ENCODE peak calls at places on chromosomes 5 and 9, in seven cellular contexts. L is CD4-positive, CD25-positive, alpha-beta regulatory T cell; E is CD4-positive, alpha-beta T cell; D is right cardiac atrium; I is left lung; V is body of pancreas; Y is heart left ventricle. U is an unnamed sample. For H3K27me3, the result is how much of the 10 kb centered on the place peaks cover.

GRCh38 chr9:133098104-133098754 is 22.8 kb downstream of the RALGDS start:
- ATAC-seq in E (no peak), Y (no peak), I (no peak), L (no peak), D (no peak), V (no peak), U (no peak)

GRCh38 chr5:81852277-81853004 is 101.5 kb upstream of the SSBP2 start:
- ATAC-seq in I (peak), E (peak), V (no peak), D (peak), L (no peak), Y (no peak), U (no peak)

GRCh38 chr5:109876941-109877669 is 187.4 kb downstream of the MAN2A1 start:
- ATAC-seq in E (no peak), I (no peak), L (no peak), V (no peak), D (no peak), Y (no peak), U (no peak)

GRCh38 chr9:69829484-69829883 is 8.9 kb downstream of the CFAP95 start:
- ATAC-seq in L (peak), I (no peak), E (peak), Y (no peak), D (no peak), V (no peak), U (no peak)

GRCh38 chr5:168995024-168995423 is 305.9 kb downstream of the SLIT3 start:
- ATAC-seq in D (no peak), E (no peak), I (no peak), Y (no peak), V (no peak), L (no peak), U (no peak)

GRCh38 chr9:372143-372542 is 157.5 kb downstream of the DOCK8 start:
- ATAC-seq in L (no peak), I (no peak), D (no peak), Y (no peak), E (no peak), V (no peak), U (no peak)

GRCh38 chr9:135974220-135974573 is 13.0 kb upstream of the UBAC1 start:
- ATAC-seq in I (no peak), V (no peak), E (no peak), D (no peak), Y (no peak), L (no peak), U (no peak)

GRCh38 chr9:22257026-22257425 is 189.6 kb upstream of the DMRTA1 start:
- ATAC-seq in E (no peak), I (no peak), Y (no peak), D (no peak), L (no peak), V (no peak), U (no peak)

GRCh38 chr9:135504262-135505229 is 4.1 kb downstream of the MRPS2 start:
- ATAC-seq in D (no peak), I (no peak), V (no peak), E (no peak), L (no peak), Y (no peak), U (no peak)

GRCh38 chr5:82597437-82597836 is 319.3 kb upstream of the RPS23 start:
- ATAC-seq in E (no peak), Y (no peak), I (no peak), L (no peak), D (no peak), V (no peak), U (no peak)

GRCh38 chr9:89961616-89962341 is 357.0 kb downstream of the GADD45G start:
- ATAC-seq in L (no peak), E (no peak), Y (no peak), V (no peak), I (peak), D (no peak), U (no peak)

GRCh38 chr9:100756217-100756616 is 178.3 kb downstream of the CAVIN4 start:
- ATAC-seq in D (no peak), L (no peak), I (no peak), Y (no peak), E (no peak), V (no peak), U (no peak)

GRCh38 chr5:56498759-56499395 is 265.7 kb upstream of the ANKRD55 start:
- ATAC-seq in Y (no peak), D (peak), L (no peak), V (no peak), I (no peak), E (no peak), U (no peak)

GRCh38 chr5:168779333-168779732 is 200.2 kb upstream of the PANK3 start:
- ATAC-seq in I (no peak), Y (no peak), D (peak), E (no peak), V (no peak), L (no peak), U (no peak)

GRCh38 chr9:2872307-2872940 is 28.5 kb upstream of the PUM3 start:
- ATAC-seq in E (peak), D (no peak), I (peak), L (no peak), Y (no peak), V (no peak), U (no peak)

GRCh38 chr5:160287378-160288051 is 24.8 kb downstream of the CCNJL start:
- ATAC-seq in L (no peak), E (no peak), V (peak), D (peak), I (peak), Y (peak), U (peak)

GRCh38 chr9:130588416-130588815 is 9.0 kb downstream of the FUBP3 start:
- ATAC-seq in E (no peak), D (no peak), I (no peak), L (no peak), Y (no peak), V (no peak), U (no peak)

GRCh38 chr5:65955746-65956145 is 29.4 kb downstream of the ERBIN start:
- ATAC-seq in E (no peak), V (no peak), D (no peak), Y (no peak), L (no peak), I (no peak), U (no peak)

GRCh38 chr9:113957778-113958430 is 81.8 kb downstream of the ZNF618 start:
- ATAC-seq in V (peak), L (no peak), I (peak), D (no peak), E (no peak), Y (no peak), U (peak)

GRCh38 chr9:87749335-87750035 is 23.6 kb downstream of the CTSL start:
- ATAC-seq in Y (no peak), D (peak), E (no peak), L (no peak), I (no peak), V (no peak), U (no peak)

GRCh38 chr5:7850241-7850532 is 746 bp downstream of the CFAP90 start:
- ATAC-seq in Y (no peak), L (peak), V (no peak), D (no peak), E (no peak), I (peak), U (peak)

GRCh38 chr9:132728071-132728470 is 57.8 kb downstream of the GTF3C4 start:
- ATAC-seq in Y (no peak), D (no peak), V (no peak), L (no peak), E (no peak), I (no peak), U (no peak)

GRCh38 chr5:151632941-151633340 is 41.8 kb upstream of the FAT2 start:
- ATAC-seq in L (no peak), Y (no peak), D (peak), I (no peak), V (no peak), E (no peak), U (no peak)

GRCh38 chr5:158841481-158841880 is 258.2 kb downstream of the EBF1 start:
- ATAC-seq in V (no peak), D (no peak), L (no peak), E (no peak), I (no peak), Y (no peak), U (no peak)

GRCh38 chr5:127567026-127567768 is 49.8 kb downstream of the PRRC1 start:
- ATAC-seq in D (no peak), I (no peak), E (no peak), Y (no peak), L (no peak), V (no peak), U (no peak)

GRCh38 chr5:89353837-89354551 is 471.0 kb upstream of the MEF2C start:
- ATAC-seq in I (no peak), V (no peak), Y (no peak), L (no peak), E (no peak), D (no peak), U (no peak)

GRCh38 chr5:181173420-181174342 is 26.3 kb downstream of the OR2V2 start:
- ATAC-seq in L (peak), D (no peak), I (peak), V (peak), E (peak), Y (no peak), U (no peak)

GRCh38 chr9:17789316-17789715 is 210.4 kb downstream of the SH3GL2 start:
- ATAC-seq in D (no peak), L (no peak), I (no peak), E (no peak), Y (no peak), V (no peak), U (no peak)

GRCh38 chr9:96149142-96149541 is 152.8 kb downstream of the HSD17B3 start:
- ATAC-seq in D (no peak), E (no peak), I (no peak), V (no peak), L (no peak), Y (no peak), U (peak)

GRCh38 chr5:132776077-132776931 is 735 bp downstream of the SEPTIN8 start:
- ATAC-seq in L (no peak), Y (peak), D (peak), V (peak), E (no peak), I (peak), U (peak)

GRCh38 chr5:132774896-132775295 is 2.1 kb downstream of the SEPTIN8 start:
- ATAC-seq in D (peak), Y (no peak), I (no peak), L (no peak), E (no peak), V (no peak), U (no peak)

GRCh38 chr5:132774406-132774805 is 2.6 kb downstream of the SEPTIN8 start:
- ATAC-seq in D (no peak), L (no peak), V (no peak), I (no peak), E (no peak), Y (no peak), U (no peak)

GRCh38 chr5:132776932-132777208 is 169 bp downstream of the SEPTIN8 start:
- ATAC-seq in V (no peak), L (peak), D (no peak), E (no peak), Y (no peak), I (no peak), U (no peak)

DNA sequence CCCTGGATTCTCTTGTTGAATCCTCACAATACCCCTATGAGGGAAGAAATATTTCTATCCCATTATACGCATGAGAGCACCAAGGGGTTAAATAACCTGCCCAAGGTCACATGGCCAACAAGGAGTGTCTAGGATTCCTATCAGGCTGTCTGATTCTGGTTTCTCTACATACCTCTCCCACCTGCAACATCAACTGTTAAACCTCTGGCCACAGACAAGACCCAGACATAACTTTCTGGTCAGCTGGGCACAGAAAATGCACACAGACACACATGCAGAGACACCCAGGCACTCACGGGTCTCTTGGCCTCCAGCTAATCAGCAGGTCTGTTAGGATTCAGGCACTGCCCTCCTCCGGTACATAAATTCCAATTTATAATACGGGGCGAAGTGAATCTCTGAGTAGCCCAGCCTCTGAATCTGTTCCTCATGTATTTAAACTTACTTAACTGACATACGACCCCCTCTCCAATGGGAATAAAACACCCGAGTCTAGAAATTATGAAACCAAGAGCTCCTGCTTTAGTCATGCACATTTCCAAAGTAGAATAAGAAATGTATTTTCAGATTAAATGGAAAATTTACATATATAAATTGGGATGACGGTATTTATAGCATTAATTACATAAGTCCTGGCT is 1.5 kb downstream of the SEPTIN8 start:
- ATAC-seq in Y (no peak), E (no peak), L (no peak), D (no peak), V (peak), I (peak), U (no peak)
- H3K27me3 ChIP-seq in Y (under half), E (under half), L (under half), D (under half), V (under half), I (half or more), U (under half)

DNA sequence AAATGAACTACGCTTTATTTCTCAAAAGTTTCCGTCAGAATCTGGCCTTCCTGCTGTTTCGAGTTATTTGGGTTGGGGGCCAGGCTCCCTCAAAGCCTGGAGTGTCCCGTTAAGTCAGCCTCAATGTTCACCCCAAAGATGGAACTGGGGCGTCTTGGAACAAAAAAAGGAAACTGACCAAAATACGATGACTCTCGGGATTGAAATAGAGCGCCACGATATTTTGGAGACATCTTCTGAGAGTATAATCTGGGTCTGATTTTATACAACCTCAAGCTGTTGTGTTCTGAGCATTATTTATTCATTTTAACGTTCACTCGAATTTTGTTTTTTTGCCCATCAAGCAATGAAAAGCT is 28.1 kb downstream of the TLX3 start:
- ATAC-seq in V (no peak), L (no peak), E (no peak), Y (no peak), D (no peak), I (no peak), U (no peak)
- H3K27me3 ChIP-seq in V (under half), L (under half), E (under half), Y (half or more), D (under half), I (half or more), U (half or more)

GRCh38 chr5:166086568-166086967 is 2204.9 kb upstream of the WWC1 start:
- ATAC-seq in V (no peak), D (no peak), I (no peak), L (no peak), E (no peak), Y (no peak), U (no peak)
- H3K27me3 ChIP-seq in V (under half), D (under half), I (under half), L (under half), E (under half), Y (under half), U (under half)

GRCh38 chr9:126643945-126644527 is 30.3 kb downstream of the LMX1B start:
- ATAC-seq in Y (no peak), E (no peak), L (no peak), D (no peak), I (no peak), V (peak), U (no peak)

GRCh38 chr9:126642009-126642744 is 28.4 kb downstream of the LMX1B start:
- ATAC-seq in E (no peak), D (no peak), L (no peak), Y (no peak), V (peak), I (no peak), U (no peak)

GRCh38 chr9:126641118-126641851 is 27.6 kb downstream of the LMX1B start:
- ATAC-seq in L (no peak), V (no peak), I (no peak), E (no peak), D (no peak), Y (no peak), U (no peak)

GRCh38 chr9:126646162-126646561 is 32.4 kb downstream of the LMX1B start:
- ATAC-seq in V (no peak), I (no peak), E (no peak), Y (no peak), L (no peak), D (no peak), U (no peak)

GRCh38 chr9:126642839-126643238 is 29.1 kb downstream of the LMX1B start:
- ATAC-seq in L (no peak), I (no peak), D (no peak), Y (no peak), E (no peak), V (no peak), U (no peak)
- H3K27me3 ChIP-seq in L (under half), I (half or more), D (under half), Y (half or more), E (half or more), V (under half), U (half or more)

U was measured in gastroesophageal sphincter.